ENCODE peak calls at places on chromosome 18, in five cellular contexts. U is T-helper 1 cell, G is MCF 10A, Y is left kidney, E is BJ. Z is an unnamed sample.

GRCh38 chr18:6341303-6341702 is 73.4 kb downstream of the L3MBTL4 start:
- DNase-seq in U (no peak), G (no peak), Y (no peak), E (no peak), Z (no peak)

GRCh38 chr18:58087928-58088722 is 44.1 kb downstream of the NEDD4L start:
- DNase-seq in U (no peak), G (peak), Y (no peak), E (no peak), Z (no peak)

GRCh38 chr18:14784133-14784532 is 36.2 kb downstream of the ANKRD30B start:
- DNase-seq in U (no peak), G (no peak), Y (no peak), E (no peak), Z (no peak)

GRCh38 chr18:24015897-24016631 is 1.5 kb downstream of the TTC39C start:
- DNase-seq in U (no peak), G (no peak), Y (peak), E (no peak), Z (no peak)

GRCh38 chr18:51251625-51252024 is 54.1 kb upstream of the MEX3C start:
- DNase-seq in U (no peak), G (no peak), Y (no peak), E (no peak), Z (no peak)

GRCh38 chr18:63936932-63937393 is 12.1 kb upstream of the HMSD start:
- DNase-seq in U (no peak), G (no peak), Y (no peak), E (no peak), Z (no peak)

GRCh38 chr18:7754725-7755181 is 187.6 kb downstream of the PTPRM start:
- DNase-seq in U (no peak), G (no peak), Y (peak), E (no peak), Z (no peak)

GRCh38 chr18:79488311-79489047 is 92.7 kb downstream of the NFATC1 start:
- DNase-seq in U (no peak), G (no peak), Y (no peak), E (no peak), Z (no peak)

GRCh38 chr18:67426477-67426876 is 90.0 kb downstream of the DSEL start:
- DNase-seq in U (no peak), G (no peak), Y (no peak), E (no peak), Z (no peak)

GRCh38 chr18:69400976-69401474 is 337 bp downstream of the DOK6 start:
- DNase-seq in U (no peak), G (no peak), Y (peak), E (no peak), Z (no peak)

GRCh38 chr18:59423251-59423650 is 64.2 kb upstream of the LMAN1 start:
- DNase-seq in U (no peak), G (peak), Y (no peak), E (no peak), Z (no peak)